ENCODE peak calls at places on chromosomes 16 and 17, in four cellular contexts. R is SK-N-SH, A is esophagus muscularis mucosa, W is stomach. S is an unnamed sample.

GRCh38 chr17:19237389-19238166 is 412 bp downstream of the EPN2 start:
- DNase-seq in R (peak; percentile 78), A (no peak), W (peak; percentile 37), S (peak; percentile 80)

GRCh38 chr16:72932050-72932449 is 115.9 kb downstream of the ZFHX3 start:
- DNase-seq in R (no peak), A (no peak), W (no peak), S (no peak)

GRCh38 chr17:80124351-80124981 is 22.5 kb downstream of the EIF4A3 start:
- DNase-seq in R (peak; percentile 42), A (no peak), W (peak; percentile 27), S (peak; percentile 40)

GRCh38 chr17:61467416-61468262 is 15.4 kb downstream of the TBX4 start:
- DNase-seq in R (peak; percentile 76), A (no peak), W (peak; percentile 38), S (no peak)

GRCh38 chr17:73103661-73104335 is 11.3 kb upstream of the SLC39A11 start:
- DNase-seq in R (no peak), A (no peak), W (no peak), S (no peak)

GRCh38 chr17:48492401-48493298 is 38.2 kb downstream of the HOXB1 start:
- DNase-seq in R (peak; percentile 81), A (no peak), W (peak; percentile 69), S (peak; percentile 85)

GRCh38 chr16:82295306-82296201 is 125.5 kb upstream of the MPHOSPH6 start:
- DNase-seq in R (no peak), A (no peak), W (no peak), S (no peak)

GRCh38 chr16:67326472-67327309 is at the start of the genes KCTD19 and LRRC36:
- DNase-seq in R (peak; percentile 98), A (peak; percentile 62), W (peak; percentile 78), S (peak; percentile 77)

GRCh38 chr16:48409839-48410610 is 24.8 kb upstream of the SIAH1 start:
- DNase-seq in R (no peak), A (no peak), W (peak; percentile 53), S (no peak)

GRCh38 chr17:76271669-76272540 is 6.8 kb downstream of the UBALD2 start:
- DNase-seq in R (peak; percentile 58), A (no peak), W (peak; percentile 58), S (no peak)

GRCh38 chr16:62909597-62909996 is 873.4 kb upstream of the CDH8 start:
- DNase-seq in R (no peak), A (no peak), W (no peak), S (no peak)
- TF ChIP-seq EP300 in R (no peak), A (no peak), W (no peak), S (no peak)

GRCh38 chr17:81927653-81928496 is at the start of gene MAFG:
- DNase-seq in R (peak; percentile 100), A (peak; percentile 97), W (peak; percentile 94), S (peak; percentile 96)
- H3K27ac ChIP-seq in R (peak within 1 kb of the TSS; percentile 85), A (peak within 1 kb of the TSS; percentile 98), W (peak within 1 kb of the TSS; percentile 98), S (peak within 1 kb of the TSS; percentile 92)

DNA sequence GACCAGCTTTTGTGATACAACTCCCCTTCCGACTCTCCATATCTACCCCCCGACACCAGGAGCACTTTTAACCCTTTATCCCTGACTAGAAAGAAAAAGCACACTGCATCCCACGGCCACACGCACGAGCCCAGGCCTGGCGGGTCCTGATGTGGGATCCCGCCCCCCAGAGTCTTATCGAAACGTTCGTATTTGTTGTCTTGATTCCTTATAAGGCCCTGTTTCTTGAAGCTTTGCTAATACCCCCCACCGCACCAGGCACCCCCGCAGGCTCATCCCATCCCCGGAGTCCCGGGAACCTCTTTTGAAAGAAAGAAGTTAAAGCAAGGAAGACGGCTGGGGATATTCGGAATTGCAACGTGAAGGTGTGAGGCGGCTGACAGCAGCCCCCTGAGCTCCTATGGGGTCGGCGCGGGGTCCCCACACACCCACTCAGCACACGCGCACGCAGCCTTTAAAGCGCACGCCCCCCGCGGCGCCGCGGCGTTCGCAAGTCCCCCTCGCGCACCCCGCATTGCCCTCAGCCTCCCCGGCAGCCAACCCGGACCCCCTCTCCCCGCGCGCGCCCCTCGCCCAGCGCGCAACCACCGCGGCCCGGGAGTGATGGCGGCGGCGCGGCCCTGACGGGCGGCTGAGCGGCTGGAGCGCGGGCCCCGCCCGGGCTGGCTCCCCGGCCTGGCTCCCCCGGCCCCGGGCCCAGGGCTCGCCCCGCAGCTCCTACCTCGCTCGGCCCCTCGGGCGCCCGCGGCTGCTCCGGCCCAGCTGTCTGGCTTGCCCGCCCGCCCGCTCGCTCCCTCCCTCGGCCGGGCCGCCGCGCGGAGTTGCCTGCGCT is 448 bp downstream of the STAT5B start:
- DNase-seq in R (peak; percentile 65), A (no peak), W (no peak), S (no peak)
- TF ChIP-seq POLR2AphosphoS5 in R (no peak), A (no peak), W (peak; percentile 51), S (no peak)

GRCh38 chr16:459761-460160 is 34.3 kb downstream of the RAB11FIP3 start:
- DNase-seq in R (no peak), A (no peak), W (no peak), S (no peak)

GRCh38 chr16:457732-458400 is 32.4 kb downstream of the RAB11FIP3 start:
- DNase-seq in R (peak; percentile 53), A (no peak), W (no peak), S (no peak)

GRCh38 chr16:455453-455852 is 30.0 kb downstream of the RAB11FIP3 start:
- DNase-seq in R (no peak), A (no peak), W (no peak), S (no peak)

GRCh38 chr16:454397-454940 is 29.0 kb downstream of the RAB11FIP3 start:
- DNase-seq in R (no peak), A (no peak), W (no peak), S (no peak)

GRCh38 chr16:456891-457483 is 31.5 kb downstream of the RAB11FIP3 start:
- DNase-seq in R (peak; percentile 38), A (no peak), W (peak; percentile 30), S (no peak)
- TF ChIP-seq EP300 in R (no peak), A (no peak), W (no peak), S (no peak)

DNA sequence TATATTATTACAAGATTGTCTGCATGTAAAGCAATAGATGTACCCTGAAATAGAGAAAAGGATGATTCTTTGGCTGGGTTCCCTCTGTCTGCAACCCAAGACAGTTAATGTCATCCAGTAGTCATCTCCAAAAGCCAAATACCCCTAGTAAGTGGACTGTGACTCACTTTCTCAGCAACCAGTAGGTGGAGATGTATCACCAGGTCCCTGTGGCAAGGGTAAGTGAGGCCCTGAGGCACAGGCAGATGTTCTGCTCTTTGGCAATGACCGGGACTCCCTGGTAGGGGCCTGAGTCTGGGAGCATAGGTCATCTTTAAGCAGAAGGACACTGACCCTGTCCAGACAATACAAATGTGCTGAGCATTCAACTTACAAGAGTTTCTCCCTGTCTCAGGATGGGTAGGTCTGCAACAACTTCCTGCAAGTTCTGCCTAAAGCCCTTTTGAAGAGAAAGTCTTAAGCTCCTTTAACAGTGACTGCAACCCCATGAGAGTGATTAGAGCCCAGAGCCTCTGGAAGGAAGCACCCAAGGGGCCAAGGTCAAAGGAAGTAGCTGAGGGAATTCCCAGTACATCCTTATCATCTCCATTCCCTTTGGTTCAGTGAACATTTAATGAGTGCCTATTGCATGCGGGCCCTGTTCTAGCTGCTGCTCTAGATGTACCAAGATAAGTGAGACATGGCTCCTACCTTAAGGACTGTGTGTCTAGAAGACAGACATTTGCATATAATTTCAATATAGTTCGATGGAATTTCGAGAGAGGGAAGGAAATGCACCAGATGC is 31.9 kb downstream of the PMP22 start:
- DNase-seq in R (peak; percentile 27), A (no peak), W (no peak), S (no peak)
- H3K27ac ChIP-seq in R (no peak overlapping the region), A (no peak overlapping the region), W (no peak overlapping the region), S (no peak overlapping the region)

GRCh38 chr17:70405492-70406220 is 236.3 kb downstream of the KCNJ2 start:
- DNase-seq in R (no peak), A (no peak), W (no peak), S (no peak)

GRCh38 chr17:70408768-70409167 is 239.4 kb downstream of the KCNJ2 start:
- DNase-seq in R (no peak), A (no peak), W (no peak), S (no peak)

DNA sequence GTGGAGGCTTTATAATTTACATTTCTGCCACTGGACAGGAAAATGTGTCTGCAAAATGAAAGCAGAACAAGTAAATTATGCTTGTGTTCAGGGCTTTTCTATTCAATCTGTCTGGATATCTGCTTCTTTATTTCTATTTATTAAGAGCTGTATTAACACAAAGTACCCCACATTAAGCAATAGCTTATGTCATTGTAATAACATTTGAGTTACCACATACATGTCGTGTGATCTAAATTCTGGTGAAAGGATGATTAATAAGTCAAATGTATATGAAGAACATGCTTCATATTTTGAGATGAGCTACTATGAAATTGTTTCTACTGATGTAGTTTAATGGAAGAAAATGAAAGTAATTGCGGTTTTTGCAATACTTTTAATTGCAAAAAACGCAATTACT is 238.2 kb downstream of the KCNJ2 start:
- DNase-seq in R (no peak), A (no peak), W (no peak), S (no peak)
- TF ChIP-seq POLR2AphosphoS5 in R (no peak), A (no peak), W (no peak), S (no peak)

DNA sequence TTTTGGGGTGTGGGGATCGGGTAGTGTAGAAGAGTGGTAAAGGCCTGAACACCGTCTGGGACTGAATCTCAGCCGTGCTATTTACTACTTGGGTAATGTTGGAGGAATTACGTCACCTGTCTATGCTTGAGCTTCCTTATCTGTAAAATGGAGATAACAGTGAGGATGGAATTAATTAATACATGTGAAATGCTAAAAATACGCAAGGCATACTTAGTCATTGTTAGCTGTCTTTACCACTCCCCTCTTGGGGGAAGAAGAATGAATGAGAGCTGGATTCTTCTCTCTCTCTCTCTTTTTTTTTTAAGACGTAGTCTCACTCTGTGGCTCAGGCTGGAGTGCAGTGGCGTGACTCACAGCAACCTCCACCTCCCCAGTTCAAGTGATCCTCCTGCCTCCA is 41.1 kb upstream of the TANGO6 start:
- DNase-seq in R (no peak), A (no peak), W (no peak), S (no peak)
- TF ChIP-seq EP300 in R (no peak), A (no peak), W (no peak), S (no peak)

S was measured in suprapubic skin.